ENCODE peak calls at places on chromosomes 13 and 19, in six cellular contexts. G is K562, C is H1, R is GM12878, N is HepG2, P is SK-N-SH. M is an unnamed sample.

GRCh38 chr19:43820098-43820860 is 6.8 kb upstream of the ZNF283 start:
- DNase-seq in C (no peak), P (peak), G (no peak), N (no peak), R (no peak), M (no peak)

GRCh38 chr13:97339019-97339988 is 94.7 kb upstream of the RAP2A start:
- DNase-seq in C (no peak), N (no peak), P (no peak), R (no peak), G (peak), M (no peak)

GRCh38 chr19:42378225-42378929 is 11.7 kb downstream of the CNFN start:
- DNase-seq in P (no peak), G (no peak), R (no peak), N (no peak), C (no peak), M (no peak)

GRCh38 chr19:51114087-51114714 is 6.0 kb upstream of the CTU1 start:
- DNase-seq in C (no peak), N (no peak), R (no peak), G (no peak), P (no peak), M (no peak)

GRCh38 chr19:30001301-30001700 is 59.3 kb downstream of the URI1 start:
- DNase-seq in P (no peak), R (no peak), N (no peak), C (no peak), G (no peak), M (no peak)

GRCh38 chr13:32881074-32881791 is 135.0 kb upstream of the KL start:
- DNase-seq in C (no peak), R (no peak), G (no peak), P (no peak), N (no peak), M (no peak)

GRCh38 chr13:22482496-22483000 is 698.2 kb upstream of the SGCG start:
- DNase-seq in G (no peak), P (no peak), C (no peak), N (no peak), R (no peak), M (no peak)

GRCh38 chr19:17504030-17504429 is 7.4 kb upstream of the PGLS start:
- DNase-seq in G (no peak), N (no peak), P (no peak), C (no peak), R (no peak), M (no peak)

GRCh38 chr19:3434630-3435553 is 45.4 kb downstream of the SMIM24 start:
- DNase-seq in P (peak), G (peak), C (peak), R (peak), N (peak), M (peak)

GRCh38 chr19:4198467-4199126 is 16.1 kb downstream of the ANKRD24 start:
- DNase-seq in C (no peak), G (no peak), R (no peak), N (no peak), P (no peak), M (no peak)

GRCh38 chr13:48232420-48233096 is 448 bp upstream of the ITM2B start:
- DNase-seq in C (peak), R (no peak), P (no peak), G (peak), N (peak), M (no peak)

GRCh38 chr13:98451676-98452105 is 125.2 kb downstream of the STK24 start:
- DNase-seq in R (no peak), N (no peak), C (no peak), P (no peak), G (no peak), M (no peak)

GRCh38 chr19:52140077-52140710 is 456 bp upstream of the ZNF616 start:
- DNase-seq in G (no peak), P (no peak), R (no peak), C (no peak), N (peak), M (no peak)

GRCh38 chr13:99057310-99057975 is 79.6 kb upstream of the DOCK9 start:
- DNase-seq in R (no peak), N (no peak), C (no peak), P (no peak), G (no peak), M (no peak)

GRCh38 chr13:95833713-95834112 is 156.8 kb downstream of the DNAJC3 start:
- DNase-seq in G (no peak), N (no peak), C (no peak), R (no peak), P (no peak), M (no peak)

GRCh38 chr19:27906081-27906480 is 1306.9 kb downstream of the UQCRFS1 start:
- DNase-seq in C (no peak), P (no peak), N (no peak), R (no peak), G (no peak), M (no peak)

GRCh38 chr13:39269004-39269403 is 230.7 kb downstream of the NHLRC3 start:
- DNase-seq in P (no peak), R (no peak), G (no peak), N (no peak), C (no peak), M (no peak)

GRCh38 chr13:39269411-39269810 is 231.2 kb downstream of the NHLRC3 start:
- DNase-seq in G (no peak), R (no peak), P (no peak), N (no peak), C (no peak), M (no peak)

GRCh38 chr13:39279077-39279476 is 240.8 kb downstream of the NHLRC3 start:
- DNase-seq in P (no peak), R (no peak), G (no peak), N (no peak), C (no peak), M (no peak)

GRCh38 chr13:39274926-39275325 is 236.7 kb downstream of the NHLRC3 start:
- DNase-seq in C (no peak), P (no peak), G (no peak), N (no peak), R (no peak), M (no peak)

DNA sequence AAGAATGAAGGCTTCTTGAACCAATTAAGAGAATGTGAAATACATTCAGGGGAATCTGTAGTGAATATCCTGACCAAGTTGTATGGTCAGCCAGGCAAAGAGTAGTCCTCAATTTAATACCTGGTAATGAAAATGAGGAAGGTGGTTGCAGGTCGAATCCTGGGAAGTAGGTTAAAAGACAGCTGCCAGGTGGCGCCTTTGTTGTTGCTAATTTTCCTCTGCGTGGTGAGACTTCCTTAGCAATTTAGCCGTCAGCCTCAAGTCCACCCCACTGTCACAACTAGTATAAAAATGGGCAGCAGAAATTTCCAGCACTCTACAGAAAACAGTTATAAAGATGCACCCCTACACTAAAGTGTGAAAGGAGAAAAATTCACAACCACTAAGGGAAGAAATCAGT is 235.7 kb downstream of the NHLRC3 start:
- DNase-seq in R (no peak), N (no peak), C (no peak), P (no peak), G (peak), M (no peak)
- TF ChIP-seq CTCF in R (peak), N (no peak), C (peak), P (peak), G (no peak), M (peak)

GRCh38 chr13:66546534-66547379 is 683.4 kb downstream of the PCDH9 start:
- DNase-seq in C (no peak), P (no peak), R (no peak), N (no peak), G (no peak), M (no peak)
- TF ChIP-seq YY1 in C (no peak), P (no peak), R (no peak), N (no peak), G (no peak), M (no peak)

GRCh38 chr13:100728201-100728600 is 53.6 kb upstream of the TMTC4 start:
- DNase-seq in C (no peak), P (no peak), R (no peak), G (no peak), N (no peak), M (no peak)

GRCh38 chr13:100721885-100722512 is 47.4 kb upstream of the TMTC4 start:
- DNase-seq in G (peak), R (no peak), C (peak), P (peak), N (peak), M (peak)

GRCh38 chr13:100725472-100725871 is 50.9 kb upstream of the TMTC4 start:
- DNase-seq in N (no peak), P (no peak), R (no peak), C (no peak), G (no peak), M (no peak)

GRCh38 chr13:100724568-100724967 is 50.0 kb upstream of the TMTC4 start:
- DNase-seq in R (no peak), C (no peak), N (no peak), G (no peak), P (no peak), M (no peak)

GRCh38 chr13:100722517-100722916 is 47.9 kb upstream of the TMTC4 start:
- DNase-seq in P (no peak), N (no peak), R (no peak), C (no peak), G (no peak), M (no peak)
- TF ChIP-seq CTCF in P (no peak), N (peak), R (no peak), C (peak), G (no peak), M (no peak)

GRCh38 chr19:47719047-47719885 is 6.0 kb downstream of the EHD2 start:
- DNase-seq in G (no peak), C (no peak), P (peak), N (peak), R (no peak), M (no peak)
- TF ChIP-seq YY1 in G (no peak), C (no peak), P (peak), N (no peak), R (no peak), M (no peak)

GRCh38 chr19:49213791-49214190 is 56.2 kb downstream of the TRPM4 start:
- DNase-seq in N (no peak), R (no peak), G (peak), P (no peak), C (peak), M (no peak)
- TF ChIP-seq CTCF in N (peak), R (peak), G (peak), P (peak), C (peak), M (peak)

DNA sequence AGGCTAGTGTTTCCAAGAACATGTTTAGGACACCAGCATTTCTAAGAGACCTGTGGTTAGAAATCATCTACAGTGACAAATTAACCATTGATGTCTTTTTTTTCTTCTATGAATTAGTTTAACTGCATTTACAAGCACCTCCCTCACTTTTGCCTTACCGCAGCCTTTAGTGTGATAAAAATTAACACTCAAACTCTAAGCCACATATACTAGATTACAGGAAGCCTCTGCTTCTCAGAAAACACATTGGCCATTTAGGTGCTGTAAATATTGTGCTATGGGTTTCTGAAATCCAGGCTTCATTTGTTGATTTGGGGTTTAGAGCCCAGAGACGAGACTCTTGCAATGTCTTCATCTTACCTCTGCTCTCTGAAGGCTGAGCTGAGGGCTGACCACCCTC is 34.6 kb upstream of the OLFM4 start:
- DNase-seq in P (no peak), C (no peak), N (no peak), R (no peak), G (no peak), M (no peak)
- TF ChIP-seq YY1 in P (no peak), C (no peak), N (no peak), R (no peak), G (no peak), M (no peak)

GRCh38 chr13:45441633-45442032 is 23.1 kb upstream of the COG3 start:
- DNase-seq in R (peak), C (no peak), N (peak), G (no peak), P (no peak), M (no peak)
- TF ChIP-seq CTCF in R (peak), C (no peak), N (peak), G (no peak), P (peak), M (peak)

GRCh38 chr13:111110054-111110453 is 5.1 kb upstream of the ARHGEF7 start:
- DNase-seq in P (no peak), C (no peak), N (no peak), G (no peak), R (no peak), M (no peak)
- TF ChIP-seq YY1 in P (no peak), C (no peak), N (no peak), G (no peak), R (no peak), M (no peak)

GRCh38 chr19:57279418-57280164 is 694 bp upstream of the ZNF460 start:
- DNase-seq in R (peak), C (peak), G (peak), P (peak), N (peak), M (peak)
- TF ChIP-seq CTCF in R (peak), C (no peak), G (peak), P (peak), N (peak), M (peak)

GRCh38 chr19:1269065-1269477 is at the start of gene CIRBP:
- DNase-seq in R (peak), G (peak), N (peak), P (peak), C (peak), M (peak)

GRCh38 chr19:1270854-1271527 is 1.9 kb downstream of the CIRBP start:
- DNase-seq in C (no peak), N (no peak), P (no peak), G (peak), R (no peak), M (no peak)

GRCh38 chr19:1271528-1272422 is 2.6 kb downstream of the CIRBP start:
- DNase-seq in P (no peak), R (no peak), N (no peak), C (no peak), G (peak), M (no peak)

GRCh38 chr19:1269478-1270167 is 491 bp downstream of the CIRBP start:
- DNase-seq in R (no peak), N (peak), C (peak), P (peak), G (peak), M (no peak)

GRCh38 chr19:1270168-1270853 is 1.2 kb downstream of the CIRBP start:
- DNase-seq in C (no peak), G (peak), N (no peak), R (no peak), P (no peak), M (no peak)
- TF ChIP-seq YY1 in C (no peak), G (no peak), N (no peak), R (no peak), P (no peak), M (no peak)